ENCODE peak calls at places on chromosomes 7 and 10, in four cellular contexts. T is heart left ventricle; X is CD4-positive, CD25-positive, alpha-beta regulatory T cell; G is CD8-positive, alpha-beta T cell. L is an unnamed sample.

GRCh38 chr7:99839560-99840011 is 11.8 kb downstream of the CYP3A43 start:
- DNase-seq in G (no peak), X (no peak), T (no peak), L (no peak)

GRCh38 chr7:100211342-100211780 is 8.4 kb upstream of the PVRIG start:
- DNase-seq in X (peak), T (no peak), G (peak), L (no peak)

GRCh38 chr7:49346200-49346899 is 422.0 kb downstream of the CDC14C start:
- DNase-seq in X (no peak), T (peak), G (no peak), L (no peak)

GRCh38 chr7:137642467-137642866 is 204.3 kb downstream of the DGKI start:
- DNase-seq in X (no peak), T (no peak), G (no peak), L (no peak)

GRCh38 chr10:73591578-73591902 is 398 bp upstream of the USP54 start:
- DNase-seq in G (no peak), T (no peak), X (no peak), L (no peak)

GRCh38 chr7:481219-481930 is 38.3 kb downstream of the PDGFA start:
- DNase-seq in T (peak), G (no peak), X (no peak), L (no peak)

GRCh38 chr10:113604572-113604971 is 51.7 kb downstream of the HABP2 start:
- DNase-seq in G (no peak), T (peak), X (no peak), L (no peak)

GRCh38 chr7:123372368-123372767 is 162.0 kb downstream of the IQUB start:
- DNase-seq in G (no peak), T (no peak), X (no peak), L (no peak)

GRCh38 chr7:24213311-24213710 is 70.7 kb upstream of the NPY start:
- DNase-seq in T (no peak), X (no peak), G (no peak), L (no peak)

GRCh38 chr10:22897371-22897770 is 30.5 kb upstream of the ARMC3 start:
- DNase-seq in X (no peak), G (no peak), T (no peak), L (no peak)

GRCh38 chr7:64101126-64101942 is 56.1 kb downstream of the ZNF727 start:
- DNase-seq in G (no peak), T (no peak), X (no peak), L (no peak)

GRCh38 chr10:88108115-88108610 is 244.7 kb downstream of the PTEN start:
- DNase-seq in G (no peak), T (no peak), X (no peak), L (peak)

GRCh38 chr7:101315336-101315735 is 6.3 kb downstream of the IFT22 start:
- DNase-seq in G (peak), T (no peak), X (peak), L (peak)

GRCh38 chr10:117946525-117947070 is 100.1 kb downstream of the RAB11FIP2 start:
- DNase-seq in X (no peak), T (no peak), G (no peak), L (no peak)

GRCh38 chr10:76353124-76353851 is 921.9 kb downstream of the LRMDA start:
- DNase-seq in G (no peak), T (no peak), X (no peak), L (no peak)